ENCODE peak calls at places on chromosomes 4 and X, in ten cellular contexts. One of them, this sample, is unnamed.

GRCh38 chrX:106035064-106035463 is 3.5 kb downstream of the SERPINA7 start:
- DNase-seq in lung microvascular endothelial cell: no peak
- DNase-seq in stimulated activated CD4-positive, alpha-beta T cell treated with anti-CD3 and anti-CD28 coated beads, Interleukin-12 subunit alpha, Interleukin-12 subunit beta, amount 100 ng/mL, for 4 hours: no peak
- DNase-seq in stimulated activated effector memory CD8-positive, alpha-beta T cell treated with anti-CD3 and anti-CD28 coated beads, Interleukin-12 subunit alpha, Interleukin-12 subunit beta, amount 100 ng/mL, for 72 hours: no peak
- DNase-seq in CD8-positive, alpha-beta T cell: no peak
- DNase-seq in psoas muscle: no peak
- DNase-seq in Right ventricle myocardium superior: no peak
- DNase-seq in uterus: no peak
- DNase-seq in stromal cell of bone marrow: no peak
- DNase-seq in Panc1: no peak
- DNase-seq in this sample: peak

GRCh38 chr4:38091636-38092035 is 131.4 kb downstream of the PTTG2 start:
- DNase-seq in lung microvascular endothelial cell: no peak
- DNase-seq in stimulated activated CD4-positive, alpha-beta T cell treated with anti-CD3 and anti-CD28 coated beads, Interleukin-12 subunit alpha, Interleukin-12 subunit beta, amount 100 ng/mL, for 4 hours: no peak
- DNase-seq in stimulated activated effector memory CD8-positive, alpha-beta T cell treated with anti-CD3 and anti-CD28 coated beads, Interleukin-12 subunit alpha, Interleukin-12 subunit beta, amount 100 ng/mL, for 72 hours: no peak
- DNase-seq in CD8-positive, alpha-beta T cell: no peak
- DNase-seq in psoas muscle: no peak
- DNase-seq in Right ventricle myocardium superior: no peak
- DNase-seq in uterus: no peak
- DNase-seq in stromal cell of bone marrow: no peak
- DNase-seq in Panc1: no peak
- DNase-seq in this sample: peak

GRCh38 chr4:113449407-113449974 is 312.0 kb downstream of the CAMK2D start:
- DNase-seq in lung microvascular endothelial cell: no peak
- DNase-seq in stimulated activated CD4-positive, alpha-beta T cell treated with anti-CD3 and anti-CD28 coated beads, Interleukin-12 subunit alpha, Interleukin-12 subunit beta, amount 100 ng/mL, for 4 hours: no peak
- DNase-seq in stimulated activated effector memory CD8-positive, alpha-beta T cell treated with anti-CD3 and anti-CD28 coated beads, Interleukin-12 subunit alpha, Interleukin-12 subunit beta, amount 100 ng/mL, for 72 hours: no peak
- DNase-seq in CD8-positive, alpha-beta T cell: no peak
- DNase-seq in psoas muscle: no peak
- DNase-seq in Right ventricle myocardium superior: no peak
- DNase-seq in uterus: no peak
- DNase-seq in stromal cell of bone marrow: no peak
- DNase-seq in Panc1: no peak
- DNase-seq in this sample: no peak

GRCh38 chr4:128810331-128810870 is 901 bp downstream of the JADE1 start:
- DNase-seq in lung microvascular endothelial cell: peak
- DNase-seq in stimulated activated CD4-positive, alpha-beta T cell treated with anti-CD3 and anti-CD28 coated beads, Interleukin-12 subunit alpha, Interleukin-12 subunit beta, amount 100 ng/mL, for 4 hours: peak
- DNase-seq in stimulated activated effector memory CD8-positive, alpha-beta T cell treated with anti-CD3 and anti-CD28 coated beads, Interleukin-12 subunit alpha, Interleukin-12 subunit beta, amount 100 ng/mL, for 72 hours: peak
- DNase-seq in CD8-positive, alpha-beta T cell: peak
- DNase-seq in psoas muscle: peak
- DNase-seq in Right ventricle myocardium superior: peak
- DNase-seq in uterus: peak
- DNase-seq in stromal cell of bone marrow: no peak
- DNase-seq in Panc1: no peak
- DNase-seq in this sample: peak

GRCh38 chr4:4421356-4421755 is 34.5 kb downstream of the NSG1 start:
- DNase-seq in lung microvascular endothelial cell: no peak
- DNase-seq in stimulated activated CD4-positive, alpha-beta T cell treated with anti-CD3 and anti-CD28 coated beads, Interleukin-12 subunit alpha, Interleukin-12 subunit beta, amount 100 ng/mL, for 4 hours: no peak
- DNase-seq in stimulated activated effector memory CD8-positive, alpha-beta T cell treated with anti-CD3 and anti-CD28 coated beads, Interleukin-12 subunit alpha, Interleukin-12 subunit beta, amount 100 ng/mL, for 72 hours: no peak
- DNase-seq in CD8-positive, alpha-beta T cell: no peak
- DNase-seq in psoas muscle: no peak
- DNase-seq in Right ventricle myocardium superior: no peak
- DNase-seq in uterus: no peak
- DNase-seq in stromal cell of bone marrow: no peak
- DNase-seq in Panc1: no peak
- DNase-seq in this sample: no peak

GRCh38 chr4:163693211-163693610 is 198.7 kb downstream of the TMA16 start:
- DNase-seq in lung microvascular endothelial cell: no peak
- DNase-seq in stimulated activated CD4-positive, alpha-beta T cell treated with anti-CD3 and anti-CD28 coated beads, Interleukin-12 subunit alpha, Interleukin-12 subunit beta, amount 100 ng/mL, for 4 hours: no peak
- DNase-seq in stimulated activated effector memory CD8-positive, alpha-beta T cell treated with anti-CD3 and anti-CD28 coated beads, Interleukin-12 subunit alpha, Interleukin-12 subunit beta, amount 100 ng/mL, for 72 hours: no peak
- DNase-seq in CD8-positive, alpha-beta T cell: no peak
- DNase-seq in psoas muscle: no peak
- DNase-seq in Right ventricle myocardium superior: no peak
- DNase-seq in uterus: no peak
- DNase-seq in stromal cell of bone marrow: peak
- DNase-seq in Panc1: no peak
- DNase-seq in this sample: peak

GRCh38 chr4:139603576-139604387 is 47.8 kb upstream of the SETD7 start:
- DNase-seq in lung microvascular endothelial cell: peak
- DNase-seq in stimulated activated CD4-positive, alpha-beta T cell treated with anti-CD3 and anti-CD28 coated beads, Interleukin-12 subunit alpha, Interleukin-12 subunit beta, amount 100 ng/mL, for 4 hours: no peak
- DNase-seq in stimulated activated effector memory CD8-positive, alpha-beta T cell treated with anti-CD3 and anti-CD28 coated beads, Interleukin-12 subunit alpha, Interleukin-12 subunit beta, amount 100 ng/mL, for 72 hours: no peak
- DNase-seq in CD8-positive, alpha-beta T cell: no peak
- DNase-seq in psoas muscle: no peak
- DNase-seq in Right ventricle myocardium superior: no peak
- DNase-seq in uterus: no peak
- DNase-seq in stromal cell of bone marrow: no peak
- DNase-seq in Panc1: no peak
- DNase-seq in this sample: peak

GRCh38 chrX:6095469-6095868 is 133.2 kb downstream of the NLGN4X start:
- DNase-seq in lung microvascular endothelial cell: no peak
- DNase-seq in stimulated activated CD4-positive, alpha-beta T cell treated with anti-CD3 and anti-CD28 coated beads, Interleukin-12 subunit alpha, Interleukin-12 subunit beta, amount 100 ng/mL, for 4 hours: no peak
- DNase-seq in stimulated activated effector memory CD8-positive, alpha-beta T cell treated with anti-CD3 and anti-CD28 coated beads, Interleukin-12 subunit alpha, Interleukin-12 subunit beta, amount 100 ng/mL, for 72 hours: no peak
- DNase-seq in CD8-positive, alpha-beta T cell: no peak
- DNase-seq in psoas muscle: no peak
- DNase-seq in Right ventricle myocardium superior: no peak
- DNase-seq in uterus: no peak
- DNase-seq in stromal cell of bone marrow: no peak
- DNase-seq in Panc1: no peak
- DNase-seq in this sample: peak

GRCh38 chr4:95360256-95360903 is 188.4 kb downstream of the UNC5C start:
- DNase-seq in lung microvascular endothelial cell: no peak
- DNase-seq in stimulated activated CD4-positive, alpha-beta T cell treated with anti-CD3 and anti-CD28 coated beads, Interleukin-12 subunit alpha, Interleukin-12 subunit beta, amount 100 ng/mL, for 4 hours: no peak
- DNase-seq in stimulated activated effector memory CD8-positive, alpha-beta T cell treated with anti-CD3 and anti-CD28 coated beads, Interleukin-12 subunit alpha, Interleukin-12 subunit beta, amount 100 ng/mL, for 72 hours: no peak
- DNase-seq in CD8-positive, alpha-beta T cell: no peak
- DNase-seq in psoas muscle: no peak
- DNase-seq in Right ventricle myocardium superior: no peak
- DNase-seq in uterus: no peak
- DNase-seq in stromal cell of bone marrow: no peak
- DNase-seq in Panc1: no peak
- DNase-seq in this sample: no peak

GRCh38 chrX:120485562-120486520 is 16.7 kb upstream of the LAMP2 start:
- DNase-seq in lung microvascular endothelial cell: peak
- DNase-seq in stimulated activated CD4-positive, alpha-beta T cell treated with anti-CD3 and anti-CD28 coated beads, Interleukin-12 subunit alpha, Interleukin-12 subunit beta, amount 100 ng/mL, for 4 hours: peak
- DNase-seq in stimulated activated effector memory CD8-positive, alpha-beta T cell treated with anti-CD3 and anti-CD28 coated beads, Interleukin-12 subunit alpha, Interleukin-12 subunit beta, amount 100 ng/mL, for 72 hours: peak
- DNase-seq in CD8-positive, alpha-beta T cell: peak
- DNase-seq in psoas muscle: peak
- DNase-seq in Right ventricle myocardium superior: peak
- DNase-seq in uterus: peak
- DNase-seq in stromal cell of bone marrow: peak
- DNase-seq in Panc1: peak
- DNase-seq in this sample: peak

GRCh38 chrX:114611018-114611619 is 27.2 kb downstream of the HTR2C start:
- DNase-seq in lung microvascular endothelial cell: peak
- DNase-seq in stimulated activated CD4-positive, alpha-beta T cell treated with anti-CD3 and anti-CD28 coated beads, Interleukin-12 subunit alpha, Interleukin-12 subunit beta, amount 100 ng/mL, for 4 hours: no peak
- DNase-seq in stimulated activated effector memory CD8-positive, alpha-beta T cell treated with anti-CD3 and anti-CD28 coated beads, Interleukin-12 subunit alpha, Interleukin-12 subunit beta, amount 100 ng/mL, for 72 hours: no peak
- DNase-seq in CD8-positive, alpha-beta T cell: no peak
- DNase-seq in psoas muscle: no peak
- DNase-seq in Right ventricle myocardium superior: no peak
- DNase-seq in uterus: no peak
- DNase-seq in stromal cell of bone marrow: peak
- DNase-seq in Panc1: peak
- DNase-seq in this sample: peak

GRCh38 chr4:139142097-139142496 is 34.9 kb downstream of the ELF2 start:
- DNase-seq in lung microvascular endothelial cell: no peak
- DNase-seq in stimulated activated CD4-positive, alpha-beta T cell treated with anti-CD3 and anti-CD28 coated beads, Interleukin-12 subunit alpha, Interleukin-12 subunit beta, amount 100 ng/mL, for 4 hours: no peak
- DNase-seq in stimulated activated effector memory CD8-positive, alpha-beta T cell treated with anti-CD3 and anti-CD28 coated beads, Interleukin-12 subunit alpha, Interleukin-12 subunit beta, amount 100 ng/mL, for 72 hours: no peak
- DNase-seq in CD8-positive, alpha-beta T cell: no peak
- DNase-seq in psoas muscle: no peak
- DNase-seq in Right ventricle myocardium superior: no peak
- DNase-seq in uterus: no peak
- DNase-seq in stromal cell of bone marrow: no peak
- DNase-seq in Panc1: no peak
- DNase-seq in this sample: no peak

GRCh38 chr4:134470544-134470943 is 269.0 kb upstream of the PABPC4L start:
- DNase-seq in lung microvascular endothelial cell: peak
- DNase-seq in stimulated activated CD4-positive, alpha-beta T cell treated with anti-CD3 and anti-CD28 coated beads, Interleukin-12 subunit alpha, Interleukin-12 subunit beta, amount 100 ng/mL, for 4 hours: no peak
- DNase-seq in stimulated activated effector memory CD8-positive, alpha-beta T cell treated with anti-CD3 and anti-CD28 coated beads, Interleukin-12 subunit alpha, Interleukin-12 subunit beta, amount 100 ng/mL, for 72 hours: no peak
- DNase-seq in CD8-positive, alpha-beta T cell: no peak
- DNase-seq in psoas muscle: no peak
- DNase-seq in Right ventricle myocardium superior: no peak
- DNase-seq in uterus: no peak
- DNase-seq in stromal cell of bone marrow: peak
- DNase-seq in Panc1: no peak
- DNase-seq in this sample: peak

GRCh38 chrX:10173331-10173900 is 16.6 kb downstream of the CLCN4 start:
- DNase-seq in lung microvascular endothelial cell: peak
- DNase-seq in stimulated activated CD4-positive, alpha-beta T cell treated with anti-CD3 and anti-CD28 coated beads, Interleukin-12 subunit alpha, Interleukin-12 subunit beta, amount 100 ng/mL, for 4 hours: no peak
- DNase-seq in stimulated activated effector memory CD8-positive, alpha-beta T cell treated with anti-CD3 and anti-CD28 coated beads, Interleukin-12 subunit alpha, Interleukin-12 subunit beta, amount 100 ng/mL, for 72 hours: no peak
- DNase-seq in CD8-positive, alpha-beta T cell: no peak
- DNase-seq in psoas muscle: peak
- DNase-seq in Right ventricle myocardium superior: no peak
- DNase-seq in uterus: peak
- DNase-seq in stromal cell of bone marrow: peak
- DNase-seq in Panc1: no peak
- DNase-seq in this sample: peak

GRCh38 chrX:39897741-39898097 is 200.0 kb downstream of the BCOR start:
- DNase-seq in lung microvascular endothelial cell: no peak
- DNase-seq in stimulated activated CD4-positive, alpha-beta T cell treated with anti-CD3 and anti-CD28 coated beads, Interleukin-12 subunit alpha, Interleukin-12 subunit beta, amount 100 ng/mL, for 4 hours: no peak
- DNase-seq in stimulated activated effector memory CD8-positive, alpha-beta T cell treated with anti-CD3 and anti-CD28 coated beads, Interleukin-12 subunit alpha, Interleukin-12 subunit beta, amount 100 ng/mL, for 72 hours: no peak
- DNase-seq in CD8-positive, alpha-beta T cell: no peak
- DNase-seq in psoas muscle: no peak
- DNase-seq in Right ventricle myocardium superior: no peak
- DNase-seq in uterus: no peak
- DNase-seq in stromal cell of bone marrow: no peak
- DNase-seq in Panc1: no peak
- DNase-seq in this sample: peak

GRCh38 chrX:27964432-27964831 is 16.8 kb downstream of the DCAF8L1 start:
- DNase-seq in lung microvascular endothelial cell: no peak
- DNase-seq in stimulated activated CD4-positive, alpha-beta T cell treated with anti-CD3 and anti-CD28 coated beads, Interleukin-12 subunit alpha, Interleukin-12 subunit beta, amount 100 ng/mL, for 4 hours: no peak
- DNase-seq in stimulated activated effector memory CD8-positive, alpha-beta T cell treated with anti-CD3 and anti-CD28 coated beads, Interleukin-12 subunit alpha, Interleukin-12 subunit beta, amount 100 ng/mL, for 72 hours: no peak
- DNase-seq in CD8-positive, alpha-beta T cell: no peak
- DNase-seq in psoas muscle: no peak
- DNase-seq in Right ventricle myocardium superior: no peak
- DNase-seq in uterus: no peak
- DNase-seq in stromal cell of bone marrow: no peak
- DNase-seq in Panc1: no peak
- DNase-seq in this sample: peak

GRCh38 chr4:106690487-106690886 is 321.9 kb upstream of the GIMD1 start:
- DNase-seq in lung microvascular endothelial cell: peak
- DNase-seq in stimulated activated CD4-positive, alpha-beta T cell treated with anti-CD3 and anti-CD28 coated beads, Interleukin-12 subunit alpha, Interleukin-12 subunit beta, amount 100 ng/mL, for 4 hours: no peak
- DNase-seq in stimulated activated effector memory CD8-positive, alpha-beta T cell treated with anti-CD3 and anti-CD28 coated beads, Interleukin-12 subunit alpha, Interleukin-12 subunit beta, amount 100 ng/mL, for 72 hours: no peak
- DNase-seq in CD8-positive, alpha-beta T cell: no peak
- DNase-seq in psoas muscle: no peak
- DNase-seq in Right ventricle myocardium superior: no peak
- DNase-seq in uterus: no peak
- DNase-seq in stromal cell of bone marrow: peak
- DNase-seq in Panc1: no peak
- DNase-seq in this sample: peak

GRCh38 chrX:16966745-16967144 is 20.3 kb downstream of the REPS2 start:
- DNase-seq in lung microvascular endothelial cell: no peak
- DNase-seq in stimulated activated CD4-positive, alpha-beta T cell treated with anti-CD3 and anti-CD28 coated beads, Interleukin-12 subunit alpha, Interleukin-12 subunit beta, amount 100 ng/mL, for 4 hours: no peak
- DNase-seq in stimulated activated effector memory CD8-positive, alpha-beta T cell treated with anti-CD3 and anti-CD28 coated beads, Interleukin-12 subunit alpha, Interleukin-12 subunit beta, amount 100 ng/mL, for 72 hours: no peak
- DNase-seq in CD8-positive, alpha-beta T cell: no peak
- DNase-seq in psoas muscle: no peak
- DNase-seq in Right ventricle myocardium superior: no peak
- DNase-seq in uterus: no peak
- DNase-seq in stromal cell of bone marrow: no peak
- DNase-seq in Panc1: no peak
- DNase-seq in this sample: no peak

GRCh38 chr4:187606581-187606980 is 389.0 kb upstream of the ZFP42 start:
- DNase-seq in lung microvascular endothelial cell: peak
- DNase-seq in stimulated activated CD4-positive, alpha-beta T cell treated with anti-CD3 and anti-CD28 coated beads, Interleukin-12 subunit alpha, Interleukin-12 subunit beta, amount 100 ng/mL, for 4 hours: no peak
- DNase-seq in stimulated activated effector memory CD8-positive, alpha-beta T cell treated with anti-CD3 and anti-CD28 coated beads, Interleukin-12 subunit alpha, Interleukin-12 subunit beta, amount 100 ng/mL, for 72 hours: no peak
- DNase-seq in CD8-positive, alpha-beta T cell: no peak
- DNase-seq in psoas muscle: no peak
- DNase-seq in Right ventricle myocardium superior: no peak
- DNase-seq in uterus: no peak
- DNase-seq in stromal cell of bone marrow: peak
- DNase-seq in Panc1: peak
- DNase-seq in this sample: peak

GRCh38 chr4:89204624-89205023 is 93.3 kb downstream of the TIGD2 start:
- DNase-seq in lung microvascular endothelial cell: peak
- DNase-seq in stimulated activated CD4-positive, alpha-beta T cell treated with anti-CD3 and anti-CD28 coated beads, Interleukin-12 subunit alpha, Interleukin-12 subunit beta, amount 100 ng/mL, for 4 hours: no peak
- DNase-seq in stimulated activated effector memory CD8-positive, alpha-beta T cell treated with anti-CD3 and anti-CD28 coated beads, Interleukin-12 subunit alpha, Interleukin-12 subunit beta, amount 100 ng/mL, for 72 hours: no peak
- DNase-seq in CD8-positive, alpha-beta T cell: no peak
- DNase-seq in psoas muscle: no peak
- DNase-seq in Right ventricle myocardium superior: no peak
- DNase-seq in uterus: no peak
- DNase-seq in stromal cell of bone marrow: no peak
- DNase-seq in Panc1: no peak
- DNase-seq in this sample: no peak

GRCh38 chr4:101346312-101346561 is 1.1 kb downstream of the PPP3CA start:
- DNase-seq in lung microvascular endothelial cell: no peak
- DNase-seq in stimulated activated CD4-positive, alpha-beta T cell treated with anti-CD3 and anti-CD28 coated beads, Interleukin-12 subunit alpha, Interleukin-12 subunit beta, amount 100 ng/mL, for 4 hours: no peak
- DNase-seq in stimulated activated effector memory CD8-positive, alpha-beta T cell treated with anti-CD3 and anti-CD28 coated beads, Interleukin-12 subunit alpha, Interleukin-12 subunit beta, amount 100 ng/mL, for 72 hours: no peak
- DNase-seq in CD8-positive, alpha-beta T cell: peak
- DNase-seq in psoas muscle: no peak
- DNase-seq in Right ventricle myocardium superior: no peak
- DNase-seq in uterus: no peak
- DNase-seq in stromal cell of bone marrow: no peak
- DNase-seq in Panc1: no peak
- DNase-seq in this sample: peak

GRCh38 chr4:181685911-181686310 is 557.3 kb upstream of the TENM3 start:
- DNase-seq in lung microvascular endothelial cell: no peak
- DNase-seq in stimulated activated CD4-positive, alpha-beta T cell treated with anti-CD3 and anti-CD28 coated beads, Interleukin-12 subunit alpha, Interleukin-12 subunit beta, amount 100 ng/mL, for 4 hours: no peak
- DNase-seq in stimulated activated effector memory CD8-positive, alpha-beta T cell treated with anti-CD3 and anti-CD28 coated beads, Interleukin-12 subunit alpha, Interleukin-12 subunit beta, amount 100 ng/mL, for 72 hours: no peak
- DNase-seq in CD8-positive, alpha-beta T cell: no peak
- DNase-seq in psoas muscle: no peak
- DNase-seq in Right ventricle myocardium superior: no peak
- DNase-seq in uterus: no peak
- DNase-seq in stromal cell of bone marrow: peak
- DNase-seq in Panc1: no peak
- DNase-seq in this sample: peak

GRCh38 chrX:37470711-37471110 is 100.8 kb upstream of the LANCL3 start:
- DNase-seq in lung microvascular endothelial cell: peak
- DNase-seq in stimulated activated CD4-positive, alpha-beta T cell treated with anti-CD3 and anti-CD28 coated beads, Interleukin-12 subunit alpha, Interleukin-12 subunit beta, amount 100 ng/mL, for 4 hours: no peak
- DNase-seq in stimulated activated effector memory CD8-positive, alpha-beta T cell treated with anti-CD3 and anti-CD28 coated beads, Interleukin-12 subunit alpha, Interleukin-12 subunit beta, amount 100 ng/mL, for 72 hours: no peak
- DNase-seq in CD8-positive, alpha-beta T cell: no peak
- DNase-seq in psoas muscle: no peak
- DNase-seq in Right ventricle myocardium superior: no peak
- DNase-seq in uterus: no peak
- DNase-seq in stromal cell of bone marrow: no peak
- DNase-seq in Panc1: no peak
- DNase-seq in this sample: no peak

GRCh38 chr4:151029537-151029936 is 14.5 kb upstream of the LRBA start:
- DNase-seq in lung microvascular endothelial cell: no peak
- DNase-seq in stimulated activated CD4-positive, alpha-beta T cell treated with anti-CD3 and anti-CD28 coated beads, Interleukin-12 subunit alpha, Interleukin-12 subunit beta, amount 100 ng/mL, for 4 hours: peak
- DNase-seq in stimulated activated effector memory CD8-positive, alpha-beta T cell treated with anti-CD3 and anti-CD28 coated beads, Interleukin-12 subunit alpha, Interleukin-12 subunit beta, amount 100 ng/mL, for 72 hours: peak
- DNase-seq in CD8-positive, alpha-beta T cell: no peak
- DNase-seq in psoas muscle: no peak
- DNase-seq in Right ventricle myocardium superior: no peak
- DNase-seq in uterus: no peak
- DNase-seq in stromal cell of bone marrow: no peak
- DNase-seq in Panc1: no peak
- DNase-seq in this sample: no peak

This sample was measured in epithelial cell of esophagus.